ENCODE peak calls at places on chromosomes 3 and 15, in six cellular contexts. A is WERI-Rb-1; L is adrenal gland; F is stimulated activated CD4-positive, alpha-beta T cell treated with anti-CD3 and anti-CD28 coated beads, Interleukin-2, amount 100 ng/mL, for 48 hours; K is cardiac fibroblast; M is NCI-H1092. S is an unnamed sample.

GRCh38 chr15:78978601-78979179 is 33.8 kb upstream of the CTSH start:
- DNase-seq in A (no peak), L (no peak), F (no peak), K (no peak), M (no peak), S (no peak)

GRCh38 chr3:24270204-24270671 is 224.4 kb downstream of the THRB start:
- DNase-seq in A (no peak), L (no peak), F (no peak), K (no peak), M (no peak), S (no peak)

GRCh38 chr3:58370407-58370806 is 37.7 kb downstream of the PXK start:
- DNase-seq in A (no peak), L (no peak), F (no peak), K (no peak), M (no peak), S (no peak)

GRCh38 chr3:16286161-16286560 is 21.1 kb downstream of the OXNAD1 start:
- DNase-seq in A (no peak), L (no peak), F (no peak), K (no peak), M (no peak), S (no peak)

GRCh38 chr3:17070560-17070959 is 185.8 kb downstream of the PLCL2 start:
- DNase-seq in A (peak), L (peak), F (no peak), K (peak), M (peak), S (no peak)

GRCh38 chr15:47184405-47185221 is 532.7 kb upstream of the SEMA6D start:
- DNase-seq in A (peak), L (no peak), F (no peak), K (peak), M (peak), S (no peak)

GRCh38 chr3:167864559-167864887 is 129.0 kb downstream of the SERPINI1 start:
- DNase-seq in A (no peak), L (no peak), F (no peak), K (peak), M (no peak), S (no peak)

GRCh38 chr3:67468511-67468910 is 185.9 kb downstream of the SUCLG2 start:
- DNase-seq in A (peak), L (no peak), F (no peak), K (peak), M (no peak), S (no peak)

GRCh38 chr3:54133196-54133595 is 10.8 kb downstream of the CACNA2D3 start:
- DNase-seq in A (no peak), L (no peak), F (no peak), K (no peak), M (no peak), S (no peak)

GRCh38 chr3:31568649-31569048 is 35.9 kb downstream of the STT3B start:
- DNase-seq in A (no peak), L (no peak), F (no peak), K (no peak), M (no peak), S (no peak)

GRCh38 chr3:150721285-150722130 is 17.8 kb upstream of the ERICH6 start:
- DNase-seq in A (no peak), L (no peak), F (no peak), K (peak), M (peak), S (no peak)

GRCh38 chr3:58628823-58629562 is 37.6 kb downstream of the FAM3D start:
- DNase-seq in A (no peak), L (no peak), F (no peak), K (peak), M (peak), S (no peak)

GRCh38 chr3:41630708-41631107 is 331.2 kb downstream of the ULK4 start:
- DNase-seq in A (no peak), L (no peak), F (no peak), K (no peak), M (no peak), S (no peak)

GRCh38 chr3:23459915-23460546 is 256.9 kb downstream of the UBE2E2 start:
- DNase-seq in A (no peak), L (no peak), F (no peak), K (no peak), M (no peak), S (no peak)

GRCh38 chr3:5431142-5431541 is 243.6 kb downstream of the EDEM1 start:
- DNase-seq in A (no peak), L (no peak), F (no peak), K (no peak), M (no peak), S (no peak)

GRCh38 chr3:136042608-136043221 is 77.2 kb downstream of the PPP2R3A start:
- DNase-seq in A (no peak), L (no peak), F (no peak), K (peak), M (peak), S (no peak)

GRCh38 chr15:57496946-57497944 is 94.5 kb upstream of the MYZAP start:
- DNase-seq in A (no peak), L (no peak), F (no peak), K (no peak), M (peak), S (no peak)

GRCh38 chr15:48402778-48403177 is 71.5 kb downstream of the DUT start:
- DNase-seq in A (no peak), L (no peak), F (no peak), K (peak), M (no peak), S (no peak)

GRCh38 chr3:89578253-89578529 is 470.8 kb downstream of the EPHA3 start:
- DNase-seq in A (no peak), L (no peak), F (no peak), K (no peak), M (no peak), S (no peak)

GRCh38 chr3:157156844-157157635 is 2.9 kb downstream of the CCNL1 start:
- DNase-seq in A (no peak), L (no peak), F (no peak), K (peak), M (no peak), S (no peak)

GRCh38 chr15:89551502-89551901 is 23.8 kb upstream of the TICRR start:
- DNase-seq in A (no peak), L (no peak), F (no peak), K (peak), M (no peak), S (no peak)

GRCh38 chr3:150227839-150228238 is 180.3 kb upstream of the TSC22D2 start:
- DNase-seq in A (peak), L (peak), F (peak), K (peak), M (peak), S (no peak)

GRCh38 chr3:29805757-29806156 is 524.9 kb downstream of the RBMS3 start:
- DNase-seq in A (no peak), L (no peak), F (no peak), K (peak), M (no peak), S (no peak)

GRCh38 chr15:52382647-52383046 is 87.0 kb upstream of the MYO5C start:
- DNase-seq in A (no peak), L (no peak), F (no peak), K (no peak), M (no peak), S (no peak)

GRCh38 chr15:74302821-74303359 is 64.6 kb downstream of the CYP11A1 start:
- DNase-seq in A (peak), L (peak), F (peak), K (peak), M (peak), S (no peak)

GRCh38 chr15:76056931-76057330 is 2.9 kb upstream of the TMEM266 start:
- DNase-seq in A (no peak), L (no peak), F (no peak), K (no peak), M (no peak), S (no peak)